ENCODE peak calls at places on chromosomes 6 and 20, in eight cellular contexts. Q is AG04450; Z is tibial nerve; J is CD8-positive, alpha-beta T cell; X is IMR-90; C is thoracic aorta; K is right lobe of liver; W is prostate gland. R is an unnamed sample.

GRCh38 chr6:4460595-4461475 is 315.4 kb upstream of the CDYL start:
- DNase-seq in X (peak), W (peak), Q (peak), C (peak), Z (peak), K (no peak), J (no peak), R (peak)

GRCh38 chr6:10532392-10532791 is 11.2 kb downstream of the GCNT2 start:
- DNase-seq in W (no peak), C (no peak), X (no peak), Z (no peak), J (no peak), K (no peak), Q (no peak), R (no peak)

GRCh38 chr6:157987788-157988699 is 6.4 kb downstream of the SYNJ2 start:
- DNase-seq in C (no peak), Z (no peak), Q (no peak), J (no peak), W (no peak), X (no peak), K (no peak), R (no peak)

GRCh38 chr20:5033566-5033965 is 32.3 kb upstream of the SLC23A2 start:
- DNase-seq in Z (no peak), X (peak), C (no peak), W (no peak), Q (no peak), J (no peak), K (no peak), R (no peak)

GRCh38 chr6:12636336-12636735 is 80.2 kb upstream of the PHACTR1 start:
- DNase-seq in X (no peak), W (no peak), K (no peak), C (no peak), Q (no peak), Z (no peak), J (no peak), R (no peak)

GRCh38 chr20:47315339-47315662 is 41.2 kb downstream of the ZMYND8 start:
- DNase-seq in Q (no peak), W (no peak), X (peak), Z (no peak), K (no peak), C (no peak), J (no peak), R (no peak)

GRCh38 chr20:63011798-63012197 is 5.0 kb upstream of the BHLHE23 start:
- DNase-seq in C (no peak), W (no peak), J (no peak), Z (no peak), Q (no peak), X (no peak), K (no peak), R (no peak)

GRCh38 chr6:40286721-40287120 is 300.4 kb downstream of the LRFN2 start:
- DNase-seq in W (no peak), J (no peak), Z (no peak), Q (no peak), K (no peak), C (no peak), X (no peak), R (no peak)

GRCh38 chr20:63977392-63978276 is 1.8 kb downstream of the SAMD10 start:
- DNase-seq in C (no peak), K (no peak), W (no peak), J (peak), X (peak), Q (peak), Z (no peak), R (no peak)

GRCh38 chr6:70847685-70848084 is 109.2 kb downstream of the B3GAT2 start:
- DNase-seq in W (no peak), Z (no peak), C (no peak), J (no peak), X (no peak), K (no peak), Q (no peak), R (no peak)

GRCh38 chr6:56193846-56194245 is 53.5 kb downstream of the COL21A1 start:
- DNase-seq in Z (no peak), Q (no peak), X (no peak), W (no peak), C (no peak), K (no peak), J (no peak), R (no peak)

GRCh38 chr20:34328928-34329677 is 25.9 kb upstream of the AHCY start:
- DNase-seq in C (no peak), J (no peak), X (peak), K (no peak), Q (no peak), W (no peak), Z (no peak), R (no peak)

GRCh38 chr6:26268659-26269402 is 96.2 kb upstream of the BTN3A2 start:
- DNase-seq in Z (no peak), K (no peak), Q (no peak), X (peak), W (no peak), J (no peak), C (no peak), R (no peak)

GRCh38 chr20:57195023-57195758 is 71.2 kb downstream of the BMP7 start:
- DNase-seq in W (no peak), Q (no peak), X (peak), Z (no peak), J (no peak), C (no peak), K (no peak), R (no peak)

GRCh38 chr6:80126657-80127350 is 20.3 kb downstream of the BCKDHB start:
- DNase-seq in J (no peak), C (no peak), Q (no peak), K (no peak), Z (no peak), X (no peak), W (no peak), R (no peak)

GRCh38 chr6:106103728-106104109 is 17.6 kb downstream of the PRDM1 start:
- DNase-seq in C (no peak), W (peak), Q (no peak), Z (no peak), K (no peak), J (no peak), X (no peak), R (no peak)

DNA sequence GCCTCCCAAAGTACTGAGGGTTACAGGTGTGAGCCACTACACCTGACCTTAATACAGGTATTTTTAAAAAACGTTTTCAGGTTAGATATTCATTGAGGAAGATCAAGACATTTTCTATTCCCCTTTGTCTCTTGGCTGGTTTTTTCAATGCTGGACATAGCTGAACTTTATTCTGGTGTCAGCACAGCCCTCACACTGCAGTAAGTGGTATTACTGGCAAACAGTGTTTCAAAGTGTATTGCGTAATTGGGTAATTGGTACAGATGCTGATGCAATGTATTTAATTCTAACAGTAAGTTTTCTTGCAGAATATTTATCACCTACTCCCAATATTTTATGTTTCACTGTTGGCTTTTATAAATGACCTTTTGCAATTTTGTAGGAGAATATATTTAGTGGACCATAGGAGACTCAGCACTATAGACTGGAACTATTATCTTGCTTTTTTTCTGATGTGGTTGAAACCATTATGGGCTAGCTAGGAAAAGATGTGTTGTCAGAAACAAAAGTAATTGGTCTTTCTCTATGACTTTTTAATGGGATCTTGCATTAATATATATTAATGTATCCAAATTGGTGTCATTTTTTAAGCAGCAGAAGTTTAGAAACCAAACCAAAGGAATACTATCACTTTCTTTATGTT is 287.6 kb upstream of the SOX4 start:
- DNase-seq in Z (no peak), J (no peak), C (no peak), Q (no peak), W (no peak), K (no peak), X (peak), R (no peak)
- TF ChIP-seq CTCF in Z (no peak), J (no peak), C (no peak), Q (peak), W (no peak), K (peak), X (no peak), R (peak)

GRCh38 chr6:42889815-42890214 is 10.4 kb downstream of the RPL7L1 start:
- DNase-seq in X (no peak), J (no peak), W (no peak), K (no peak), Q (no peak), Z (no peak), C (no peak), R (no peak)
- H3K4me3 ChIP-seq in X (peak), J (peak), W (peak), K (peak), Q (peak), Z (peak), C (peak), R (no peak)

GRCh38 chr6:7993952-7994351 is 70.2 kb downstream of the BLOC1S5 start:
- DNase-seq in Q (no peak), Z (no peak), K (no peak), W (no peak), J (no peak), C (no peak), X (no peak), R (no peak)

GRCh38 chr6:7993399-7993798 is 70.8 kb downstream of the BLOC1S5 start:
- DNase-seq in X (no peak), C (no peak), K (no peak), J (no peak), Q (no peak), Z (no peak), W (no peak), R (no peak)

GRCh38 chr6:7996538-7997225 is 67.5 kb downstream of the BLOC1S5 start:
- DNase-seq in K (no peak), Q (peak), W (no peak), X (peak), J (no peak), Z (no peak), C (no peak), R (no peak)

GRCh38 chr6:7991992-7992815 is 72.0 kb downstream of the BLOC1S5 start:
- DNase-seq in C (no peak), J (no peak), Z (no peak), W (no peak), X (peak), Q (peak), K (no peak), R (peak)

GRCh38 chr6:7991536-7991935 is 72.7 kb downstream of the BLOC1S5 start:
- DNase-seq in J (no peak), K (no peak), W (no peak), C (no peak), Z (no peak), X (no peak), Q (no peak), R (no peak)
- H3K27ac ChIP-seq in J (no peak), K (no peak), W (no peak), C (no peak), Z (no peak), X (no peak), Q (no peak), R (no peak)

GRCh38 chr20:23725102-23725501 is 25.6 kb downstream of the CST1 start:
- DNase-seq in X (no peak), Q (no peak), J (no peak), W (no peak), K (no peak), Z (no peak), C (no peak), R (no peak)

GRCh38 chr20:23721962-23722361 is 28.8 kb downstream of the CST1 start:
- DNase-seq in J (no peak), C (no peak), X (no peak), Z (no peak), Q (no peak), W (no peak), K (no peak), R (no peak)

GRCh38 chr20:23727016-23727415 is 23.7 kb downstream of the CST1 start:
- DNase-seq in J (no peak), W (no peak), Z (no peak), X (no peak), K (no peak), C (no peak), Q (no peak), R (no peak)
- TF ChIP-seq CTCF in J (no peak), W (no peak), Z (no peak), X (no peak), K (no peak), C (no peak), Q (no peak), R (no peak)

DNA sequence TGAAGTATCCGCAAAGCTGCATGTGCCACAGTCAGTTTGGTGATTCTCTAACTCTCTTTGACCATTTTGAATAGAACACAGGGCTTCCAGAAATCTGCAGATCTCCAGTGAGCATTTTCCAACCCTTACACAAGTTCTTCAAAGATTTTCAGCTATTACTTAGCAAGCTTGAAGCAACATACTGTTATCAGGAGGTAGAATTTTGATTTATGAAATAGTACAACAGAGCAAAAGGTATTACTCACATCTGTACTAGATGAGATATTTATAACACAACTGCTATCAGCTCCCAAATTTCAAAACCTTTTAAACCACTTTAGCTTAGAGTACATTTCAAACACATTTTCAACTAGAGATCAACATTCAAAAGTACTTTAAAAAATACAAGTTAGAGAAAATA is 312.4 kb upstream of the ID4 start:
- DNase-seq in J (no peak), Z (no peak), C (no peak), W (no peak), X (no peak), Q (no peak), K (no peak), R (no peak)
- H3K4me3 ChIP-seq in J (no peak), Z (no peak), C (no peak), W (no peak), X (no peak), Q (no peak), K (no peak), R (no peak)

GRCh38 chr6:30947231-30947630 is 6.5 kb downstream of the MUCL3 start:
- DNase-seq in X (no peak), Z (no peak), C (no peak), W (no peak), K (no peak), Q (no peak), J (no peak), R (no peak)
- H3K27ac ChIP-seq in X (no peak), Z (no peak), C (no peak), W (no peak), K (no peak), Q (no peak), J (no peak), R (no peak)

GRCh38 chr6:147468634-147469033 is 39.9 kb upstream of the SAMD5 start:
- DNase-seq in Q (no peak), K (no peak), X (no peak), Z (no peak), J (no peak), C (no peak), W (no peak), R (no peak)
- TF ChIP-seq CTCF in Q (no peak), K (no peak), X (no peak), Z (no peak), J (no peak), C (no peak), W (no peak), R (no peak)

GRCh38 chr6:148274809-148275208 is 67.8 kb upstream of the SASH1 start:
- DNase-seq in Q (no peak), X (no peak), K (no peak), Z (no peak), W (no peak), J (no peak), C (no peak), R (no peak)

GRCh38 chr6:148272084-148272483 is 70.6 kb upstream of the SASH1 start:
- DNase-seq in C (no peak), J (no peak), Q (peak), K (no peak), W (no peak), Z (no peak), X (peak), R (no peak)

GRCh38 chr6:148269386-148269785 is 73.3 kb upstream of the SASH1 start:
- DNase-seq in K (no peak), C (no peak), Q (no peak), W (no peak), X (no peak), J (no peak), Z (no peak), R (no peak)

GRCh38 chr6:148273962-148274752 is 68.5 kb upstream of the SASH1 start:
- DNase-seq in X (peak), K (no peak), Q (no peak), C (no peak), Z (no peak), J (no peak), W (no peak), R (no peak)

DNA sequence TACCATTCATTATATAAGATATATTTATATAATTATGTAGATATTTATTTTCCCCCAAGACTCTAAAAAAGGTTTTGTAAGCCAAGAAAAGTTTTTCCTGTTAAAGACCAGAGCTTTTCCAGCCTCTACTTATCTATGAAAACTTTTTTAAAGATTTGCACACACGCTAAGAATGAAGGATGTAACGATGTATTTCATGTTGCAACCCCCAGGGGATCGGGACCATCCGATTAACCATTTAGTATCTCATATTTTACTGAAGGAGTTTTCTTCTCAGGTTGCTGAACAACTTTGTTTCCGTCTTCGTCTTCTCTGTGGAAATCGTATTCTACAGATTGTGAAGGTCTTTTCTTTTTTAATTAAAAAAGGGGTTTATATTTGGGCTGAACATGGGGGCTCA is 70.0 kb upstream of the SASH1 start:
- DNase-seq in Z (no peak), W (no peak), J (no peak), X (no peak), Q (no peak), K (no peak), C (no peak), R (no peak)
- H3K4me3 ChIP-seq in Z (no peak), W (no peak), J (no peak), X (no peak), Q (peak), K (no peak), C (peak), R (peak)

GRCh38 chr20:3681352-3681930 is 369 bp downstream of the ADAM33 start:
- DNase-seq in K (no peak), Q (no peak), J (no peak), Z (no peak), C (no peak), X (no peak), W (no peak), R (no peak)
- H3K27ac ChIP-seq in K (no peak), Q (peak), J (no peak), Z (peak), C (peak), X (no peak), W (peak), R (peak)

DNA sequence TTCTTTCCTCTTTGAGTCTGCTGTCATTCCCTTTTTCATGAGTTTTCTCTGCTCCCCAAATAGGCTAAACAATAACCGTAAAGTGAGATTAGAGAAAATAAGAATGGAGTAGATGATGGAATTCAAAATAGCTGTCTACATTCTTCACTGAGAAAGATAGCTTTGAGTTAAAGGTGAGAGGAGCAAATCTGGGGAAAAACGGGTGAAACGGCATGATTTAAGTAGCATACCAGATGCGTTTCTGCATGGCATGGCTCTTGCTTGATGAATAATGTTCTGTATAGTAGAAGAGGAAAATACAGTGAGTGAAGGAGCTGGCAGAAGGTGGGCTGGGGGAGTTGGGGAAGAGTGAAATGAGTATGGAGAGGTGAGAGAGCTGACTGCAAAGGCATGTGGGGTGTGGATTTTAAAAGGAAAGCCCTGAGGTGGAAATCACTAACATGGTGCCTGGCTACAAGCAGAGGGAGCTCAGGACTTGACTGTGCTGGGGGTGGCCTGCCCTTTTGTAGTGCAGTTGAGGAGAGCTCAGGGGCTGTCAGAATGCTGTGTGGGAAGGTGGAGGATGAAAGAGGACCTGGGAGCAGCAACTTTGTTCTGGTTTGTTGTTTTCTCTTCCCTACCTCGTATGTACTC is 8.8 kb downstream of the BICRAL start:
- DNase-seq in Z (no peak), X (no peak), Q (no peak), C (no peak), W (no peak), K (no peak), J (no peak), R (no peak)
- TF ChIP-seq CTCF in Z (no peak), X (no peak), Q (no peak), C (no peak), W (no peak), K (no peak), J (no peak), R (no peak)